ENCODE peak calls at places on chromosomes 6 and 20, in seven cellular contexts. I is epithelial cell of esophagus; B is Calu3; V is activated CD4-positive, alpha-beta T cell treated with anti-CD3 and anti-CD28 coated beads, Interleukin-2, amount 50 U/mL, for 4 hours; W is activated CD8-positive, alpha-beta memory T cell treated with anti-CD3 and anti-CD28 coated beads for 4 hours; Y is astrocyte of the hippocampus; Q is RPMI8226. L is an unnamed sample.

GRCh38 chr6:19410477-19410876 is 426.7 kb upstream of the ID4 start:
- DNase-seq in I (peak; percentile 98), B (peak; percentile 21), V (no peak), W (no peak), Y (peak; percentile 77), Q (no peak), L (no peak)

GRCh38 chr6:155762649-155763048 is 307.0 kb upstream of the NOX3 start:
- DNase-seq in I (no peak), B (no peak), V (no peak), W (no peak), Y (no peak), Q (no peak), L (no peak)

GRCh38 chr20:61455508-61456215 is 203.6 kb downstream of the CDH4 start:
- DNase-seq in I (no peak), B (no peak), V (no peak), W (no peak), Y (no peak), Q (no peak), L (no peak)

GRCh38 chr6:81838031-81838430 is 85.5 kb upstream of the TENT5A start:
- DNase-seq in I (no peak), B (peak; percentile 26), V (no peak), W (no peak), Y (peak; percentile 67), Q (no peak), L (no peak)

GRCh38 chr20:31569163-31570020 is 35.7 kb upstream of the ID1 start:
- DNase-seq in I (peak; percentile 35), B (peak; percentile 85), V (peak; percentile 51), W (peak; percentile 38), Y (peak; percentile 76), Q (peak; percentile 51), L (no peak)

GRCh38 chr6:33192671-33193602 is 670 bp upstream of the COL11A2 start:
- DNase-seq in I (peak; percentile 13), B (peak; percentile 41), V (no peak), W (no peak), Y (peak; percentile 60), Q (no peak), L (no peak)

GRCh38 chr6:73728548-73729205 is 32.7 kb downstream of the CD109 start:
- DNase-seq in I (no peak), B (no peak), V (no peak), W (no peak), Y (no peak), Q (no peak), L (no peak)

GRCh38 chr6:2552648-2553154 is 198.0 kb downstream of the MYLK4 start:
- DNase-seq in I (no peak), B (no peak), V (no peak), W (no peak), Y (no peak), Q (no peak), L (no peak)

GRCh38 chr20:17545127-17545526 is 13.9 kb upstream of the BFSP1 start:
- DNase-seq in I (no peak), B (no peak), V (no peak), W (no peak), Y (no peak), Q (no peak), L (no peak)

GRCh38 chr6:69865126-69865525 is 1.2 kb upstream of the COL19A1 start:
- DNase-seq in I (peak; percentile 60), B (no peak), V (no peak), W (no peak), Y (peak; percentile 30), Q (no peak), L (no peak)

GRCh38 chr6:13523826-13524622 is 36.6 kb upstream of the GFOD1 start:
- DNase-seq in I (no peak), B (no peak), V (no peak), W (no peak), Y (no peak), Q (peak; percentile 99), L (no peak)

GRCh38 chr20:35719717-35720116 is 20.5 kb downstream of the ROMO1 start:
- DNase-seq in I (no peak), B (no peak), V (no peak), W (no peak), Y (no peak), Q (no peak), L (no peak)

GRCh38 chr6:129194441-129195021 is 311.6 kb downstream of the LAMA2 start:
- DNase-seq in I (no peak), B (no peak), V (no peak), W (no peak), Y (no peak), Q (no peak), L (no peak)

GRCh38 chr6:46103437-46103836 is 26.4 kb upstream of the ENPP4 start:
- DNase-seq in I (no peak), B (peak; percentile 9), V (no peak), W (no peak), Y (no peak), Q (no peak), L (no peak)

GRCh38 chr20:5691918-5692618 is 58.1 kb upstream of the SHLD1 start:
- DNase-seq in I (no peak), B (no peak), V (no peak), W (no peak), Y (no peak), Q (no peak), L (no peak)